ENCODE peak calls at places on chromosomes 12 and 14, in ten cellular contexts. S, C, B, L, P, W, J, V, Q and G are unnamed samples.

GRCh38 chr12:46492471-46493351 is 120.1 kb upstream of the SLC38A2 start:
- DNase-seq in S (no peak), C (no peak), B (no peak), L (peak; percentile 80), P (no peak), W (no peak), J (no peak), V (peak; percentile 85), Q (peak; percentile 100), G (no peak)

GRCh38 chr12:7498832-7499231 is 4.7 kb downstream of the CD163 start:
- DNase-seq in S (no peak), C (no peak), B (no peak), L (no peak), P (no peak), W (no peak), J (no peak), V (peak; percentile 39), Q (no peak), G (no peak)

GRCh38 chr12:75130811-75131210 is 78.8 kb downstream of the KCNC2 start:
- DNase-seq in S (no peak), C (no peak), B (no peak), L (no peak), P (no peak), W (no peak), J (peak; percentile 50), V (peak; percentile 83), Q (no peak), G (no peak)

GRCh38 chr14:78848234-78848820 is 678.2 kb downstream of the NRXN3 start:
- DNase-seq in S (no peak), C (peak; percentile 21), B (peak; percentile 33), L (peak; percentile 43), P (no peak), W (peak; percentile 65), J (peak; percentile 60), V (peak; percentile 36), Q (peak; percentile 29), G (peak; percentile 6)

GRCh38 chr12:51000245-51000644 is 25.9 kb downstream of the SLC11A2 start:
- DNase-seq in S (no peak), C (no peak), B (no peak), L (no peak), P (no peak), W (no peak), J (no peak), V (peak; percentile 76), Q (no peak), G (peak; percentile 11)

GRCh38 chr14:75979641-75980422 is 2.0 kb downstream of the TGFB3 start:
- DNase-seq in S (no peak), C (no peak), B (no peak), L (no peak), P (peak; percentile 11), W (no peak), J (no peak), V (no peak), Q (no peak), G (no peak)

GRCh38 chr12:39451977-39452376 is 9.1 kb upstream of the KIF21A start:
- DNase-seq in S (no peak), C (no peak), B (no peak), L (no peak), P (no peak), W (no peak), J (no peak), V (no peak), Q (no peak), G (no peak)

GRCh38 chr14:37642125-37642524 is 46.7 kb downstream of the TTC6 start:
- DNase-seq in S (no peak), C (no peak), B (no peak), L (no peak), P (no peak), W (no peak), J (no peak), V (no peak), Q (no peak), G (no peak)

GRCh38 chr14:83992857-83993256 is 1537.1 kb upstream of the FLRT2 start:
- DNase-seq in S (no peak), C (no peak), B (no peak), L (no peak), P (no peak), W (no peak), J (no peak), V (no peak), Q (no peak), G (no peak)

DNA sequence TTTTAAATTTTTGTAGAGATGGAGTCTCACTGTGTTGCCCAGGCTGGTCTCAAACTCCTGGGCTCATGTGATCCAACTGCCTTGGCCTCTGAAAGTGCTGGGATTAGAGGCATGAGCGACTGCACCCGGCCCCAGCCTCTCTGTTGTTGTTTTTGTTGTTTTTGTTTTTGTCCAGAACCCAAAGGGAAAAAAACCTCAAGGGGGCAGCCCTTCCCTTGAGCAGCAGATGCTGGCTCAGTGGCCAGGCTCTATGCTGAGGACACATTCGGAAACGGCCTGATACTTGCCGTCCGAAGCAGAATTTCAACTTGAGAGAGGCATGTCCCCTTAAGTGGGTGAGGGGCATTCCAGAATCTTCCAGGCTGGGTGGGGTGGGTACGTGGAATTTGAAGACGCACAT is 6.7 kb downstream of the MVK start:
- DNase-seq in S (no peak), C (no peak), B (no peak), L (no peak), P (no peak), W (no peak), J (no peak), V (no peak), Q (no peak), G (no peak)
- TF ChIP-seq CTCF in S (no peak), C (no peak), B (no peak), L (no peak), P (no peak), W (no peak), J (no peak), V (no peak), Q (no peak), G (no peak)

GRCh38 chr12:83763425-83763824 is 1076.7 kb downstream of the TMTC2 start:
- DNase-seq in S (no peak), C (no peak), B (no peak), L (no peak), P (no peak), W (no peak), J (no peak), V (peak; percentile 78), Q (no peak), G (no peak)

GRCh38 chr12:83758889-83759631 is 1072.4 kb downstream of the TMTC2 start:
- DNase-seq in S (no peak), C (no peak), B (no peak), L (no peak), P (no peak), W (no peak), J (no peak), V (no peak), Q (no peak), G (no peak)

DNA sequence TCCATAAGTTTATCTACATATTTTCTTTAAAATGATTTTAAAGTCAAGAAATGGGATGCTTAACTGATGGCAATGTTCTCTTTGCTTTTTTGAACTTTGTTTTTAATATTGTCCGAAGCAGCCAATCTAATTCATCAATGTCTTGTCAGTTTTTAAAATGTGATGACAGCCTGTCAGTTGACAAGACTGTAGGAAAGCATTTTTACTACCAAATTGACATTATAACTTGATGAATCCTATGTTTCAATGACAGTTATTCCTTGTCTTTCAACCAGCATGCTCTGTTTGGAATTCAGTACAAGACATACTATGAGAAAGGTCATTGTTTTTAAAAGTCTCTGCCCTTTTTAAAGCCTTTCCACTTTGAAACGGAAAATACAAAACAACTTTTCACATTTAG is 1073.2 kb downstream of the TMTC2 start:
- DNase-seq in S (no peak), C (no peak), B (no peak), L (no peak), P (no peak), W (no peak), J (no peak), V (no peak), Q (no peak), G (no peak)
- TF ChIP-seq CTCF in S (no peak), C (no peak), B (no peak), L (no peak), P (no peak), W (no peak), J (no peak), V (no peak), Q (no peak), G (no peak)

GRCh38 chr12:102542816-102543448 is 62.6 kb upstream of the IGF1 start:
- DNase-seq in S (no peak), C (no peak), B (no peak), L (no peak), P (no peak), W (no peak), J (no peak), V (no peak), Q (no peak), G (no peak)

GRCh38 chr12:102539651-102540553 is 59.5 kb upstream of the IGF1 start:
- DNase-seq in S (no peak), C (no peak), B (no peak), L (peak; percentile 80), P (no peak), W (no peak), J (no peak), V (no peak), Q (peak; percentile 31), G (no peak)

GRCh38 chr12:102540856-102541385 is 60.6 kb upstream of the IGF1 start:
- DNase-seq in S (no peak), C (no peak), B (no peak), L (no peak), P (no peak), W (no peak), J (no peak), V (no peak), Q (no peak), G (no peak)

GRCh38 chr12:102543931-102544485 is 63.6 kb upstream of the IGF1 start:
- DNase-seq in S (no peak), C (no peak), B (no peak), L (no peak), P (no peak), W (no peak), J (no peak), V (no peak), Q (no peak), G (no peak)

DNA sequence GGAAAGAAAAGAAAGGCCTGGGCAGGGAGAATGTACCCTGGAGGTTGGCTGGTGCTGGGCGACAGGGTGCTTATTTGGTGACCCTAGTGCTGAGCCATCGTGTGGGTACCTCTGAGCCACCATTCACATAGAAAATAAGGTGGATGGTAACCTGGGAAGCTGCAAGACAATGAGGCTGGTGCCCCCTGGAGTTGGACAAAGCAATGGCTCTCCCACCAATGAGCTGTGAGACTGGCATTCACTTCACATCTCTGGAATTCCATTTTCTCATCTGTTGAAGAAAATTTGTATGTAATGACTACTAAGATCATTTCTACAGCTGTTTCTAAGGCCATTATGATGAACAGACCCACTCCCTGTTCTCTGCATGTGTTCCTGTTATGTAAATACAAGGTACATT is 63.1 kb upstream of the IGF1 start:
- DNase-seq in S (no peak), C (no peak), B (no peak), L (no peak), P (no peak), W (no peak), J (no peak), V (no peak), Q (no peak), G (peak; percentile 10)
- TF ChIP-seq CTCF in S (no peak), C (no peak), B (no peak), L (no peak), P (peak; percentile 13), W (peak; percentile 15), J (no peak), V (no peak), Q (peak; percentile 45), G (no peak)

DNA sequence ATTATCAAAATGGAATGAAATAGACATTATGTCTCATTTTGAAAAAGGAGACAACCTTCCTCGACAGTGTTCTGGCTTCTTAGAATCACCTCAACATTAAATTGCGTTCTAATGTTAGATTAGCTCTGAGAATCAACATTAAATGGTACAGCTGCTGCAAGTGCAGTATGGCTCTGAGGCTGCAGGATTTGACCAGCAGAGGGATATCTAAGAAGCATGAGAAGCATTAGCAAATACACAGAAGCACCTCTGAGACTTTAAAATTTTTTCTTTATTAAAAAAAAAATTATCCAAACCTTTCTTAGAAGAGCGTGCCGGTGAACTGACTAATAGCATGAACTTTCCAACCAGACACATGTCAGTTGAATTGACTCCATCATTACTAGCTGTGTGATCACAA is 253.4 kb upstream of the LRIG3 start:
- DNase-seq in S (no peak), C (no peak), B (no peak), L (no peak), P (no peak), W (no peak), J (no peak), V (no peak), Q (no peak), G (no peak)
- TF ChIP-seq CTCF in S (no peak), C (no peak), B (no peak), L (no peak), P (no peak), W (no peak), J (no peak), V (peak; percentile 20), Q (no peak), G (no peak)